ENCODE peak calls at places on chromosome 5, in eight cellular contexts. U is HFFc6; X is fibroblast of mammary gland; I is D341Med; M is activated T-helper 9 cell treated with anti-CD3 and anti-CD28 coated beads, Interleukin-2, amount 50 U/mL, for 16 hours; E is RWPE2; S is left kidney; L is GM04504. J is an unnamed sample.

GRCh38 chr5:122300968-122301367 is 11.1 kb upstream of the SNCAIP start:
- DNase-seq in U (no peak), X (no peak), I (no peak), M (no peak), E (no peak), S (no peak), L (no peak), J (no peak)

GRCh38 chr5:66436721-66437120 is 159.5 kb upstream of the MAST4 start:
- DNase-seq in U (no peak), X (no peak), I (no peak), M (no peak), E (no peak), S (peak; percentile 10), L (no peak), J (no peak)

GRCh38 chr5:37037840-37038239 is 161.3 kb downstream of the NIPBL start:
- DNase-seq in U (no peak), X (no peak), I (no peak), M (no peak), E (no peak), S (no peak), L (no peak), J (no peak)

GRCh38 chr5:125290935-125291334 is 544.5 kb upstream of the ZNF608 start:
- DNase-seq in U (no peak), X (no peak), I (no peak), M (no peak), E (no peak), S (no peak), L (no peak), J (no peak)

GRCh38 chr5:9498541-9499497 is 47.1 kb downstream of the SEMA5A start:
- DNase-seq in U (peak; percentile 17), X (peak; percentile 42), I (no peak), M (no peak), E (no peak), S (peak; percentile 64), L (no peak), J (no peak)

GRCh38 chr5:160048131-160048530 is 39.2 kb downstream of the TTC1 start:
- DNase-seq in U (no peak), X (no peak), I (no peak), M (no peak), E (no peak), S (no peak), L (no peak), J (no peak)

GRCh38 chr5:72821776-72822175 is 5.3 kb downstream of the TNPO1 start:
- DNase-seq in U (no peak), X (no peak), I (no peak), M (no peak), E (no peak), S (no peak), L (no peak), J (no peak)

GRCh38 chr5:95966005-95966404 is 4.4 kb upstream of the ELL2 start:
- DNase-seq in U (no peak), X (no peak), I (no peak), M (no peak), E (no peak), S (no peak), L (no peak), J (no peak)

GRCh38 chr5:126335871-126336270 is 87.3 kb upstream of the GRAMD2B start:
- DNase-seq in U (no peak), X (no peak), I (no peak), M (no peak), E (no peak), S (peak; percentile 47), L (peak; percentile 18), J (no peak)

J was measured in chondrocyte.